ENCODE peak calls at places on chromosomes 5 and 9, in four cellular contexts. One of them, this sample, is unnamed.

GRCh38 chr5:34731435-34732232 is 75.5 kb downstream of the RAI14 start:
- DNase-seq in H1: no peak
- DNase-seq in fibroblast of lung: no peak
- DNase-seq in GM23338: peak; percentile 17
- DNase-seq in this sample: no peak

GRCh38 chr5:175710361-175710760 is 52.5 kb downstream of the HRH2 start:
- DNase-seq in H1: no peak
- DNase-seq in GM23338: no peak
- DNase-seq in fibroblast of lung: no peak
- DNase-seq in this sample: no peak

GRCh38 chr5:156647034-156647451 is 203.1 kb upstream of the PPP1R2B start:
- DNase-seq in H1: no peak
- DNase-seq in GM23338: no peak
- DNase-seq in fibroblast of lung: peak; percentile 61
- DNase-seq in this sample: peak; percentile 53

GRCh38 chr5:65482280-65482726 is 583 bp upstream of the ADAMTS6 start:
- DNase-seq in H1: no peak
- DNase-seq in GM23338: no peak
- DNase-seq in fibroblast of lung: peak; percentile 72
- DNase-seq in this sample: peak; percentile 11

GRCh38 chr5:41587668-41588067 is 77.3 kb upstream of the PLCXD3 start:
- DNase-seq in fibroblast of lung: no peak
- DNase-seq in H1: no peak
- DNase-seq in GM23338: no peak
- DNase-seq in this sample: no peak

GRCh38 chr9:127557466-127557869 is 54.6 kb upstream of the STXBP1 start:
- DNase-seq in GM23338: no peak
- DNase-seq in H1: no peak
- DNase-seq in fibroblast of lung: no peak
- DNase-seq in this sample: peak; percentile 49

GRCh38 chr9:136554870-136555269 is 9.0 kb upstream of the NOTCH1 start:
- DNase-seq in fibroblast of lung: no peak
- DNase-seq in GM23338: no peak
- DNase-seq in H1: no peak
- DNase-seq in this sample: no peak

GRCh38 chr5:53568868-53569267 is 8.4 kb downstream of the NDUFS4 start:
- DNase-seq in fibroblast of lung: no peak
- DNase-seq in GM23338: no peak
- DNase-seq in H1: no peak
- DNase-seq in this sample: no peak

GRCh38 chr5:82107277-82107676 is 135.5 kb downstream of the ATG10 start:
- DNase-seq in H1: no peak
- DNase-seq in fibroblast of lung: peak; percentile 2
- DNase-seq in GM23338: peak; percentile 23
- DNase-seq in this sample: peak; percentile 24

GRCh38 chr9:3502560-3503398 is 23.0 kb downstream of the RFX3 start:
- DNase-seq in GM23338: no peak
- DNase-seq in H1: no peak
- DNase-seq in fibroblast of lung: peak; percentile 73
- DNase-seq in this sample: no peak

GRCh38 chr9:136552117-136552685 is 6.4 kb upstream of the NOTCH1 start:
- DNase-seq in H1: no peak
- DNase-seq in GM23338: peak; percentile 24
- DNase-seq in fibroblast of lung: peak; percentile 74
- DNase-seq in this sample: peak; percentile 62

GRCh38 chr9:33320568-33321261 is 30.4 kb downstream of the NFX1 start:
- DNase-seq in H1: no peak
- DNase-seq in GM23338: no peak
- DNase-seq in fibroblast of lung: peak; percentile 95
- DNase-seq in this sample: peak; percentile 48

GRCh38 chr9:114291886-114292590 is 30.9 kb upstream of the ORM1 start:
- DNase-seq in H1: no peak
- DNase-seq in fibroblast of lung: no peak
- DNase-seq in GM23338: no peak
- DNase-seq in this sample: no peak

GRCh38 chr9:90956026-90956810 is 154.6 kb downstream of the SYK start:
- DNase-seq in fibroblast of lung: peak; percentile 71
- DNase-seq in H1: no peak
- DNase-seq in GM23338: no peak
- DNase-seq in this sample: no peak

GRCh38 chr9:89674667-89675402 is 70.0 kb downstream of the GADD45G start:
- DNase-seq in H1: no peak
- DNase-seq in fibroblast of lung: peak; percentile 15
- DNase-seq in GM23338: peak; percentile 70
- DNase-seq in this sample: peak; percentile 79

GRCh38 chr5:177994561-177995190 is 1.4 kb downstream of the PROP1 start:
- DNase-seq in H1: no peak
- DNase-seq in fibroblast of lung: no peak
- DNase-seq in GM23338: no peak
- DNase-seq in this sample: no peak

GRCh38 chr9:76773051-76773450 is 8.8 kb downstream of the PCA3 start:
- DNase-seq in H1: no peak
- DNase-seq in GM23338: no peak
- DNase-seq in fibroblast of lung: peak; percentile 65
- DNase-seq in this sample: no peak

GRCh38 chr5:145937432-145938250 is 1.3 kb downstream of the SH3RF2 start:
- DNase-seq in H1: peak; percentile 51
- DNase-seq in GM23338: peak; percentile 40
- DNase-seq in fibroblast of lung: peak; percentile 85
- DNase-seq in this sample: peak; percentile 76

GRCh38 chr9:89814340-89815040 is 209.7 kb downstream of the GADD45G start:
- DNase-seq in fibroblast of lung: peak; percentile 74
- DNase-seq in GM23338: no peak
- DNase-seq in H1: no peak
- DNase-seq in this sample: peak; percentile 51

GRCh38 chr9:20624201-20625002 is 2.1 kb upstream of the MLLT3 start:
- DNase-seq in H1: no peak
- DNase-seq in fibroblast of lung: peak; percentile 72
- DNase-seq in GM23338: peak; percentile 88
- DNase-seq in this sample: peak; percentile 84

GRCh38 chr5:151885138-151885908 is 39.3 kb downstream of the GLRA1 start:
- DNase-seq in H1: no peak
- DNase-seq in GM23338: no peak
- DNase-seq in fibroblast of lung: no peak
- DNase-seq in this sample: no peak

GRCh38 chr9:77763566-77763965 is 115.4 kb upstream of the GNA14 start:
- DNase-seq in fibroblast of lung: no peak
- DNase-seq in GM23338: no peak
- DNase-seq in H1: no peak
- DNase-seq in this sample: peak; percentile 32

GRCh38 chr9:98251554-98251953 is 3.9 kb downstream of the TBC1D2 start:
- DNase-seq in GM23338: no peak
- DNase-seq in H1: no peak
- DNase-seq in fibroblast of lung: peak; percentile 84
- DNase-seq in this sample: no peak

GRCh38 chr5:172905771-172906170 is 53.5 kb upstream of the RPL26L1 start:
- DNase-seq in fibroblast of lung: no peak
- DNase-seq in H1: no peak
- DNase-seq in GM23338: peak; percentile 30
- DNase-seq in this sample: no peak

GRCh38 chr5:172904643-172905345 is 54.4 kb upstream of the RPL26L1 start:
- DNase-seq in fibroblast of lung: peak; percentile 89
- DNase-seq in GM23338: peak; percentile 17
- DNase-seq in H1: no peak
- DNase-seq in this sample: peak; percentile 90

GRCh38 chr5:172906436-172906835 is 52.8 kb upstream of the RPL26L1 start:
- DNase-seq in GM23338: no peak
- DNase-seq in fibroblast of lung: peak; percentile 92
- DNase-seq in H1: no peak
- DNase-seq in this sample: no peak

GRCh38 chr5:172904312-172904642 is 54.9 kb upstream of the RPL26L1 start:
- DNase-seq in fibroblast of lung: no peak
- DNase-seq in H1: no peak
- DNase-seq in GM23338: no peak
- DNase-seq in this sample: no peak

DNA sequence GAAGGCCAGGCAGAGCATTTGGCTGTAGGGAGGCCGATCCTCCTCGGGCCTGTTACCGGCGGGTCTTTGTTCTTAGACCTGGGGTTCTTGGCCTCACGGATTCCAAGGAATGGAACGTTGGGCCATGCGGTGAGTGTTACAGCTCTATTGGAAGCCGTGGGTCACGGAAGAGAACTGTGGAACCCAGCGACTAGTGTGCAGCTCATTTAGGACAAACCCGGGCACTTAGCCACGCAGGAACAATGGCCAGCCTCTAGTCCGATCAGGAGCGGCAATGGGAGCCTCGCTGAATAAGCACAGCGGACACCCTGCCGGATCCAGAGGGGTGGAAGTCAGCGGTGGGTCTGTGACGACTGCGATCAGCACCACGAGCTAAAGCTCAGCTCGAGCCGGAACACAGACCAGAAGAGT is 53.9 kb upstream of the RPL26L1 start:
- DNase-seq in fibroblast of lung: no peak
- DNase-seq in H1: no peak
- DNase-seq in GM23338: no peak
- DNase-seq in this sample: no peak
- H3K4me1 ChIP-seq in fibroblast of lung: peaks cover 49% of the 10 kb centered on the region
- H3K4me1 ChIP-seq in H1: peaks cover 8% of the 10 kb centered on the region
- H3K4me1 ChIP-seq in GM23338: peaks cover 8% of the 10 kb centered on the region
- H3K4me1 ChIP-seq in this sample: peaks cover 49% of the 10 kb centered on the region

GRCh38 chr5:16507716-16508115 is 42.1 kb upstream of the ZNF622 start:
- DNase-seq in H1: no peak
- DNase-seq in fibroblast of lung: peak; percentile 37
- DNase-seq in GM23338: no peak
- DNase-seq in this sample: no peak

GRCh38 chr5:16510123-16510522 is 44.5 kb upstream of the ZNF622 start:
- DNase-seq in fibroblast of lung: no peak
- DNase-seq in H1: no peak
- DNase-seq in GM23338: no peak
- DNase-seq in this sample: no peak

GRCh38 chr5:16505140-16505891 is 39.7 kb upstream of the ZNF622 start:
- DNase-seq in GM23338: no peak
- DNase-seq in fibroblast of lung: no peak
- DNase-seq in H1: no peak
- DNase-seq in this sample: no peak

GRCh38 chr5:16505904-16506303 is 40.3 kb upstream of the ZNF622 start:
- DNase-seq in H1: no peak
- DNase-seq in GM23338: no peak
- DNase-seq in fibroblast of lung: no peak
- DNase-seq in this sample: no peak

DNA sequence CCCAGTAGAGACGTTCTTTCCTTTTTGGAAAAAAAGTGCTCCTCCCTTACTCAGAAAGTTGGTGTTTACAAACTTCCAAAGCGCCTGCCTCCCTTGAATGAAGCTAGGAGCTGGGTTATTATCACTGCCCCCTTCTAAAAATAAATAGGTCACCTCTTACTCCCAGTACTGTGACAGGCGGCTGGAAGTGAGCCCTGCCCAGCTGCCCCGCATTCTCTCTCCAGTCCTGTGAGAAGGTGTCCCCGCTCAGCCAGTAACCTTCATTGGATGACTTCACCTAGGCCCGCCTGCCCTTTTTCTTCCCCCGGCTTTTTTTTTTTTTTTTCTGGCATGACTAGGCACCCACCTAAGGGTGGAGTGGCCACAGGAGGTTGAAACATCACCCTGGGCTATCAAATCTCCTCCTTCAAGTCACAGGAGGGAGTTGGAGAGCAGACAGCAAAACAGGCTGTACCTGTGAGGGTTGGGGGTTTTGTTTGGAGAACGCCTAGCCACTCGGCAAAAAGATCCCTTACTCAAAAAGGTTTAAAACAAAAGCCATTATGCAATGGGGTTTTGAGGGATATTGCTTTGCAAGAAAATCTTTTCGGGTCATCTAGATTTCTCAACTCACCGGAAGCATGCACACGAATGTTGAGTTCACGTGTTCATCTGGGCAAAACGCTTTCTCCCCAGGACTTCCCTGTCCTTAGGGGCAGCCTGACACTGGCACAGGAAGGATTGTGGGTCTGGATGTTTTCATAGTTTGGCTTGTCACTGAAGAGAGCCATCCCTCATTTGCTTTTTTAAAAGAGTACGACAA is 43.3 kb upstream of the ZNF622 start:
- DNase-seq in H1: peak; percentile 55
- DNase-seq in fibroblast of lung: no peak
- DNase-seq in GM23338: peak; percentile 62
- DNase-seq in this sample: peak; percentile 68
- TF ChIP-seq EZH2 in H1: no peak
- TF ChIP-seq EZH2 in fibroblast of lung: no peak
- TF ChIP-seq EZH2 in GM23338: no peak
- TF ChIP-seq EZH2 in this sample: no peak

GRCh38 chr5:91225848-91226686 is 157.1 kb downstream of the ARRDC3 start:
- DNase-seq in fibroblast of lung: peak; percentile 15
- DNase-seq in GM23338: peak; percentile 90
- DNase-seq in H1: peak; percentile 77
- DNase-seq in this sample: peak; percentile 56

GRCh38 chr5:91224969-91225368 is 158.1 kb downstream of the ARRDC3 start:
- DNase-seq in fibroblast of lung: peak; percentile 13
- DNase-seq in GM23338: no peak
- DNase-seq in H1: no peak
- DNase-seq in this sample: no peak

GRCh38 chr5:91222482-91222881 is 160.6 kb downstream of the ARRDC3 start:
- DNase-seq in fibroblast of lung: no peak
- DNase-seq in H1: no peak
- DNase-seq in GM23338: no peak
- DNase-seq in this sample: no peak

GRCh38 chr5:91223886-91224285 is 159.2 kb downstream of the ARRDC3 start:
- DNase-seq in GM23338: no peak
- DNase-seq in fibroblast of lung: peak; percentile 25
- DNase-seq in H1: no peak
- DNase-seq in this sample: no peak

GRCh38 chr5:91224459-91224858 is 158.7 kb downstream of the ARRDC3 start:
- DNase-seq in H1: no peak
- DNase-seq in fibroblast of lung: peak; percentile 64
- DNase-seq in GM23338: no peak
- DNase-seq in this sample: no peak
- H3K4me2 ChIP-seq in H1: no peak overlapping the region
- H3K4me2 ChIP-seq in fibroblast of lung: no peak overlapping the region
- H3K4me2 ChIP-seq in GM23338: no peak overlapping the region
- H3K4me2 ChIP-seq in this sample: no peak overlapping the region

DNA sequence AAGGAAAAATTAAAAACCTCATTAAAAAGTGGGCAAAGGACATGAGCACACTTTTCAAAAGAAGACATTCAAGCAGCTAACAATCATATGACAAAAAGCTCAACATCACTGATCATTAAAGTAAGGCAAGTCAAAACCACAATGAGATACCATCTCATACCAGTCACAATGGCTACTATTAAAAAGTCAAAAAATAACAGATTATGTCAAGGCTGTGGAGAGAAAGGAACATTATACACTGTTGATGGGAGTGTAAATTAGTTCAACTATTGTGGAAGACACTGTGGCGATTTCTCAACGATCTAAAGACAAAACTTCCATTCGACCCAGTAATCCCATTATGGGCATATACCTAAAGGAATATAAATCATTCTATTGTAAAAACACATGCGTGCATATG is 35.8 kb downstream of the HINT1 start:
- DNase-seq in fibroblast of lung: no peak
- DNase-seq in H1: no peak
- DNase-seq in GM23338: no peak
- DNase-seq in this sample: no peak
- H3K4me1 ChIP-seq in fibroblast of lung: no peaks in the 10 kb centered on the region
- H3K4me1 ChIP-seq in H1: no peaks in the 10 kb centered on the region
- H3K4me1 ChIP-seq in GM23338: no peaks in the 10 kb centered on the region
- H3K4me1 ChIP-seq in this sample: no peaks in the 10 kb centered on the region